ENCODE peak calls at places on chromosomes 5 and 9, in seven cellular contexts. S is heart left ventricle, K is pancreas, V is lower lobe of right lung, I is neural progenitor cell, Y is psoas muscle, G is endothelial cell of umbilical vein. H is an unnamed sample.
A peak's percentile ranks its signal among the peaks of the same experiment; 100 is the strongest.

GRCh38 chr9:96620832-96621269 is 1.2 kb upstream of the CDC14B start:
- DNase-seq in V (no peak), Y (no peak), K (no peak), S (no peak), G (no peak), I (peak; percentile 70), H (no peak)

GRCh38 chr5:97541864-97542263 is 358.8 kb upstream of the RIOK2 start:
- DNase-seq in K (peak; percentile 67), I (no peak), V (no peak), G (no peak), Y (no peak), S (no peak), H (no peak)

GRCh38 chr5:107930092-107930491 is 259.4 kb upstream of the EFNA5 start:
- DNase-seq in S (no peak), G (no peak), V (no peak), K (no peak), I (no peak), Y (no peak), H (no peak)

GRCh38 chr9:95067888-95068287 is 249.6 kb downstream of the FANCC start:
- DNase-seq in Y (no peak), G (no peak), S (no peak), V (no peak), I (no peak), K (no peak), H (no peak)

GRCh38 chr5:132714456-132715307 is 22.7 kb downstream of the KIF3A start:
- DNase-seq in V (no peak), G (peak; percentile 28), S (no peak), Y (no peak), K (no peak), I (no peak), H (no peak)

GRCh38 chr5:15037247-15037908 is 165.8 kb upstream of the ANKH start:
- DNase-seq in I (no peak), S (no peak), Y (no peak), K (no peak), G (no peak), V (no peak), H (no peak)

GRCh38 chr9:13493697-13494096 is 214.2 kb upstream of the MPDZ start:
- DNase-seq in Y (no peak), S (no peak), I (no peak), G (no peak), K (no peak), V (no peak), H (no peak)

GRCh38 chr5:176548967-176549444 is at the start of gene CDHR2:
- DNase-seq in S (no peak), G (no peak), Y (no peak), I (no peak), V (no peak), K (no peak), H (no peak)

GRCh38 chr9:105500108-105500766 is 52.4 kb downstream of the FSD1L start:
- DNase-seq in S (no peak), V (no peak), G (no peak), K (no peak), I (no peak), Y (no peak), H (no peak)

GRCh38 chr5:6197427-6197826 is 180.9 kb downstream of the MED10 start:
- DNase-seq in V (no peak), K (no peak), I (no peak), G (no peak), S (no peak), Y (no peak), H (no peak)

GRCh38 chr5:108623826-108624225 is 123.9 kb upstream of the FER start:
- DNase-seq in K (no peak), S (no peak), G (no peak), I (no peak), V (no peak), Y (no peak), H (no peak)

GRCh38 chr9:126788631-126789349 is 16.1 kb upstream of the ZBTB43 start:
- DNase-seq in V (peak; percentile 14), S (no peak), G (no peak), I (no peak), Y (no peak), K (no peak), H (no peak)

DNA sequence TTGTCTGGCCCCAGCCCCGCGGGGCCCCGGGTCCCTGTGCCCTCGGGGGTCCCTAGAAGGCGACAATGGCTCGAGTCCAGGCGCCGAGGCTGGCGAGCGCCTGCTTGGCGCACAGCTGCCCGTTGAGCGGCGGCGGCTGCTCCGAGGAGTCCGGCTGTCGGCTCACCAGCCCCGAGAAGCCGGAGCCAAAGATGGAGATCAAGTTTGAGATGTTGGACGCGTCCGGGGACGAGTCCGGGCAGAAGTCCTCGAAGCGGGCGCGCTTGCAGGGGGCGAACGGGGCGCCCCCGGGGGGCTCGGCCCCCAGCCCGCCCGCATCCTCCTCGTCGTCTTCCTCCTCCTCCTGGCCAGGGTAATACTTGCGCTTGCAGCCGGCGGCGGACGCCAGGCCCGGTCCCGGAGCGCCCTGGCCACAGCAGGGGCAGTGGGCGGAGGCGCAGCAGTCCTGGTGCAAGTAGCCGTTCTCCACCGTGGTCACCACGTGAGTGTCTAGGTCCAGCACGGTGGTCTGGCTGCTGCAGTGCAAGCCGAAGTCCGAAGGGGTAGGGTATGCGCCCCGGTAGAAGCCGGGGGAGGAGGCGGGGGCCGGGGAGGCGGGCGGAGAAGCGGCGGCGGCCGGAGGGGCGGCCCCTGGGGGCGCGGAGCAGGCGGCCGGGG is 1.1 kb downstream of the IER5L start:
- DNase-seq in Y (peak; percentile 66), I (peak; percentile 75), V (peak; percentile 71), G (peak; percentile 65), K (peak; percentile 84), S (peak; percentile 58), H (no peak)
- TF ChIP-seq CTCF in Y (no peak), I (no peak), V (no peak), G (no peak), K (no peak), S (no peak), H (no peak)

GRCh38 chr9:120710110-120710981 is 3.9 kb downstream of the MEGF9 start:
- DNase-seq in G (peak; percentile 35), Y (no peak), K (no peak), I (peak; percentile 28), V (no peak), S (no peak), H (no peak)
- H3K4me3 ChIP-seq in G (no peak overlapping the region), Y (peak overlapping the region; percentile 83), K (peak overlapping the region; percentile 34), I (no peak overlapping the region), V (peak overlapping the region; percentile 92), S (peak overlapping the region; percentile 93), H (peak overlapping the region; percentile 22)

DNA sequence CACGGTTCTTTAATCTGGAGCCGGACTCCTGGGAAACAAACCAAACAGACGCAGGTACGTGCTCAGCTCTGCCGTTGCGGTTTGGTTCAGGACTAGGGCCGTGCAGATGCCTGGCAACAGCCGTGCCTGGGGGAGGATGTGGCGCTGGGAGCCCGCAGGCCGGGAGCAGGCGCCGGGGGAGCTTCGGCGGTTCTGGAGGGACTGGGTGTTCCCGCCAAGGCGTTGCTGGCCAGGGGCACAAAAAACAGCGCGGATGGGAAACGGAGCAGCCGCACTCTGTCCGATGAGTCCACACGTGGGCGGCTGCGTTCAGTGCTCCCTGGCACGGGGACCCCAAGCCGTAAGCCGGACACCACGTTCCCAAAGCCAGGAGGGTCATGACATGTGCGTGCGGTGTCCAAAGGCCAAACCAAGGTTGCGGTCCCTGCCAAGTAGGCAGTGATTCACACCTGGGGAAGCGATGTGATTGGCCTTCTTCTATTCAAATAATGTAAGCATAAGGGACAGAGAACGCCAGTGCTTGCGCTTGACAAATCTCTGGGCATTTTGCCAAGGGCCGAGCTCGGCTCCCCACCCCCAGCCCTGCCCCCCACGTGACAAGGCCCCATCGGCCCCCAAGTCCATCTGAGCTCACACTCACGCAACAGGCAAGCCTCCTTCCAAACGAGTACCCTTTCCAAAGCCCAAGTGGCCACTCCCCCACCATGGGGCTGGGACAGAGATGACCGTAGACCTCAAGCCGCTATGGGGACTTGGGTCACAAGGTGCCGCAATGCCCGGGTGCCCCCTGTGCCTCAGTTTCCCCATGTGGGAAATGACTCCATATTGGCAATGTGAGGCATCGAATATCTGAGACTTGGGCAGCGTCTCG is 49.7 kb upstream of the NKD2 start:
- DNase-seq in K (no peak), S (no peak), I (no peak), V (peak; percentile 66), G (no peak), Y (peak; percentile 73), H (no peak)
- H3K4me1 ChIP-seq in K (peaks cover 4% of the 10 kb centered on the region), S (peaks cover 3% of the 10 kb centered on the region), I (no peaks in the 10 kb centered on the region), V (peaks cover 19% of the 10 kb centered on the region), G (peaks cover 19% of the 10 kb centered on the region), Y (peaks cover 5% of the 10 kb centered on the region), H (peaks cover 17% of the 10 kb centered on the region)

DNA sequence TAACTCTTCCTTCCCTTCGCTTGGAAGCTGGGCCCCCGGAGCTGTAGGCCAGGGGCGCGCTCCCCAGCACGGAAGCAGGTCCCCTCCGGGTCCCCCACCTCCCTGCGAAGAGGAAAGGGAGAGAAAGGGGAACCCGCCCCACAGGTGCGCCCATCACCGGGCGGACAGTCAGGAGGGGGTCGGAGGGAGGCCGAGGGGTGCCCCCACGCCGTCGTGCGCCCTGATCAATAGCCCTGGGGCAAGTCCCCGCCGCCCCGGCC is 793 bp downstream of the AGPAT2 start:
- DNase-seq in Y (no peak), I (no peak), V (no peak), K (no peak), G (no peak), S (no peak), H (no peak)
- TF ChIP-seq CTCF in Y (no peak), I (no peak), V (no peak), K (no peak), G (no peak), S (no peak), H (no peak)

GRCh38 chr9:26955222-26955903 is 849 bp upstream of the IFT74 start:
- DNase-seq in S (no peak), K (no peak), G (no peak), I (peak; percentile 10), Y (no peak), V (no peak), H (no peak)
- H3K4me3 ChIP-seq in S (peak overlapping the region; percentile 70), K (peak overlapping the region; percentile 47), G (peak overlapping the region; percentile 28), I (peak overlapping the region; percentile 70), Y (peak overlapping the region; percentile 66), V (peak overlapping the region; percentile 58), H (peak overlapping the region; percentile 65)

GRCh38 chr5:59133801-59134261 is 551.0 kb downstream of the RAB3C start:
- DNase-seq in K (no peak), V (no peak), I (no peak), S (no peak), G (no peak), Y (no peak), H (no peak)

GRCh38 chr5:59128646-59129290 is 545.9 kb downstream of the RAB3C start:
- DNase-seq in K (no peak), V (no peak), Y (no peak), I (no peak), S (no peak), G (no peak), H (no peak)

GRCh38 chr5:59132131-59132530 is 549.3 kb downstream of the RAB3C start:
- DNase-seq in G (no peak), V (no peak), Y (no peak), S (no peak), I (no peak), K (no peak), H (no peak)

GRCh38 chr5:59126665-59127354 is 543.9 kb downstream of the RAB3C start:
- DNase-seq in V (no peak), Y (no peak), I (no peak), K (no peak), S (no peak), G (peak; percentile 41), H (no peak)

DNA sequence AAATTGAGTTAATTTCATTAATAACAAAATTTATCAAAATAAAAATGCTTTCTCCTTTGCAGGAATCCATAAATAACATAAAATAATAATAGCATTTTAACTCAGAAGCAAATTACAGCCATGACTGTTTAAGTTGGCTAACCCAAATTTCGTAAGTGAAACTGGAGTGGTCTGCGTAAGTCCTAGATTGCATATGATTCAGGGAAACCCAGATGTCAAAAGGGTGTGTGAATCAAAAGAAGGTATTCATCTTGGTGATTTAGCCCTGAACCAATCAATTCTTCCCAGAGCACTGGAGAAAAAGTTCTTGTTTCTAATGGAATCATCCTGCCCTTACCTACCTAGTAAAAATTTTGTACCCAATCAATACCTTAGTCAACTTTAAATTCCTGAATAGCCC is 547.6 kb downstream of the RAB3C start:
- DNase-seq in S (no peak), G (no peak), V (no peak), K (no peak), I (no peak), Y (no peak), H (no peak)
- H3K4me1 ChIP-seq in S (peaks cover 10% of the 10 kb centered on the region), G (peaks cover 12% of the 10 kb centered on the region), V (peaks cover 26% of the 10 kb centered on the region), K (no peaks in the 10 kb centered on the region), I (peaks cover 29% of the 10 kb centered on the region), Y (peaks cover 61% of the 10 kb centered on the region), H (peaks cover 3% of the 10 kb centered on the region)